ENCODE peak calls at places on chromosome 5, in five cellular contexts. K, A, X, M and V are unnamed samples.

GRCh38 chr5:146623657-146624056 is 107.7 kb upstream of the GPR151 start:
- DNase-seq in M (no peak), K (no peak), A (no peak), X (no peak), V (no peak)

GRCh38 chr5:91296691-91297143 is 86.4 kb downstream of the ARRDC3 start:
- DNase-seq in A (no peak), M (no peak), X (peak), K (peak), V (peak)

GRCh38 chr5:57117601-57118000 is 56.3 kb upstream of the GPBP1 start:
- DNase-seq in M (no peak), X (no peak), K (peak), A (peak), V (no peak)

GRCh38 chr5:149392718-149393117 is 13.6 kb upstream of the IL17B start:
- DNase-seq in K (peak), A (no peak), M (no peak), X (peak), V (no peak)

GRCh38 chr5:73115399-73116051 is 4.8 kb upstream of the TMEM171 start:
- DNase-seq in A (no peak), M (no peak), X (peak), K (peak), V (peak)

GRCh38 chr5:65032250-65032649 is 263.5 kb downstream of the CWC27 start:
- DNase-seq in M (no peak), X (peak), A (no peak), K (no peak), V (peak)

GRCh38 chr5:92525131-92525530 is 1055.9 kb downstream of the NR2F1-AS1 start:
- DNase-seq in K (no peak), M (no peak), X (no peak), A (no peak), V (no peak)

GRCh38 chr5:1494780-1495524 is 28.8 kb downstream of the LPCAT1 start:
- DNase-seq in K (no peak), M (peak), A (no peak), X (no peak), V (no peak)

GRCh38 chr5:98570661-98571181 is 202.7 kb upstream of the RGMB start:
- DNase-seq in X (no peak), M (no peak), K (peak), A (no peak), V (peak)

GRCh38 chr5:61910771-61911170 is 395.2 kb upstream of the KIF2A start:
- DNase-seq in K (peak), X (no peak), A (no peak), M (no peak), V (no peak)